ENCODE peak calls at places on chromosome 16, in six cellular contexts. H, Z, V, J, P and Y are unnamed samples.

GRCh38 chr16:49620158-49620867 is 235.6 kb downstream of the ZNF423 start:
- DNase-seq in H (no peak), Z (no peak), V (no peak), J (no peak), P (peak; percentile 93), Y (no peak)

GRCh38 chr16:84071151-84071550 is 28.6 kb upstream of the SLC38A8 start:
- DNase-seq in H (no peak), Z (no peak), V (no peak), J (no peak), P (no peak), Y (no peak)

GRCh38 chr16:52812945-52813556 is 239.6 kb downstream of the CHD9NB start:
- DNase-seq in H (no peak), Z (no peak), V (no peak), J (no peak), P (no peak), Y (no peak)

GRCh38 chr16:85460983-85461813 is 151.9 kb upstream of the GSE1 start:
- DNase-seq in H (no peak), Z (no peak), V (no peak), J (no peak), P (peak; percentile 70), Y (no peak)

GRCh38 chr16:15502041-15502725 is 67.8 kb downstream of the BMERB1 start:
- DNase-seq in H (no peak), Z (peak; percentile 71), V (no peak), J (no peak), P (peak; percentile 91), Y (no peak)

GRCh38 chr16:48613061-48613957 is 3.3 kb upstream of the N4BP1 start:
- DNase-seq in H (peak; percentile 89), Z (no peak), V (peak; percentile 35), J (no peak), P (peak; percentile 64), Y (peak; percentile 80)

GRCh38 chr16:66044089-66044488 is 322.4 kb upstream of the CDH5 start:
- DNase-seq in H (no peak), Z (no peak), V (no peak), J (no peak), P (no peak), Y (no peak)

GRCh38 chr16:2716948-2717347 is 3.1 kb downstream of the PRSS27 start:
- DNase-seq in H (no peak), Z (no peak), V (no peak), J (no peak), P (no peak), Y (no peak)

GRCh38 chr16:29974291-29975133 is 844 bp downstream of the TAOK2 start:
- DNase-seq in H (peak; percentile 24), Z (no peak), V (no peak), J (no peak), P (peak; percentile 34), Y (no peak)

GRCh38 chr16:77273815-77274214 is 74.6 kb downstream of the SYCE1L start:
- DNase-seq in H (no peak), Z (peak; percentile 16), V (no peak), J (no peak), P (no peak), Y (peak; percentile 63)

GRCh38 chr16:27240948-27241531 is 27.5 kb downstream of the NSMCE1 start:
- DNase-seq in H (no peak), Z (no peak), V (no peak), J (no peak), P (peak; percentile 20), Y (no peak)

GRCh38 chr16:72561-73537 is at the start of gene RHBDF1:
- DNase-seq in H (peak; percentile 74), Z (no peak), V (no peak), J (no peak), P (peak; percentile 87), Y (no peak)

GRCh38 chr16:1543085-1543896 is 9.8 kb downstream of the TMEM204 start:
- DNase-seq in H (peak; percentile 31), Z (peak; percentile 53), V (peak; percentile 4), J (peak; percentile 36), P (no peak), Y (no peak)

GRCh38 chr16:76237471-76237870 is 39.7 kb upstream of the CNTNAP4 start:
- DNase-seq in H (no peak), Z (no peak), V (no peak), J (no peak), P (no peak), Y (no peak)

GRCh38 chr16:50371936-50372595 is 3.3 kb upstream of the BRD7 start:
- DNase-seq in H (no peak), Z (no peak), V (no peak), J (no peak), P (peak; percentile 27), Y (no peak)

GRCh38 chr16:80375973-80376372 is 164.8 kb upstream of the DYNLRB2 start:
- DNase-seq in H (no peak), Z (no peak), V (no peak), J (no peak), P (peak; percentile 28), Y (no peak)

GRCh38 chr16:49348408-49349176 is 25.0 kb upstream of the C16orf78 start:
- DNase-seq in H (no peak), Z (no peak), V (peak; percentile 20), J (no peak), P (no peak), Y (peak; percentile 15)

GRCh38 chr16:75079346-75079926 is 37.1 kb downstream of the LDHD start:
- DNase-seq in H (no peak), Z (no peak), V (no peak), J (no peak), P (no peak), Y (no peak)

GRCh38 chr16:66480265-66481080 is 53.4 kb downstream of the BEAN1 start:
- DNase-seq in H (no peak), Z (no peak), V (no peak), J (no peak), P (no peak), Y (no peak)

GRCh38 chr16:3235856-3236669 is 1.1 kb upstream of the ZNF200 start:
- DNase-seq in H (no peak), Z (no peak), V (no peak), J (no peak), P (no peak), Y (no peak)

GRCh38 chr16:964696-965395 is 5.9 kb downstream of the LMF1 start:
- DNase-seq in H (peak; percentile 18), Z (peak; percentile 56), V (no peak), J (no peak), P (no peak), Y (no peak)

GRCh38 chr16:24853830-24854229 is 8.1 kb downstream of the SLC5A11 start:
- DNase-seq in H (no peak), Z (no peak), V (no peak), J (no peak), P (peak; percentile 53), Y (no peak)

GRCh38 chr16:30418350-30419181 is 11.2 kb downstream of the ZNF771 start:
- DNase-seq in H (no peak), Z (no peak), V (no peak), J (no peak), P (no peak), Y (no peak)

GRCh38 chr16:85350973-85351372 is 238.7 kb upstream of the CIBAR2 start:
- DNase-seq in H (peak; percentile 98), Z (peak; percentile 92), V (no peak), J (no peak), P (peak; percentile 99), Y (no peak)

GRCh38 chr16:57045694-57046381 is 46.5 kb upstream of the CPNE2 start:
- DNase-seq in H (peak; percentile 32), Z (no peak), V (peak; percentile 92), J (peak; percentile 11), P (peak; percentile 78), Y (no peak)

GRCh38 chr16:80123189-80123588 is 417.6 kb upstream of the DYNLRB2 start:
- DNase-seq in H (no peak), Z (no peak), V (no peak), J (no peak), P (peak; percentile 9), Y (no peak)

GRCh38 chr16:72493681-72494415 is 321.9 kb upstream of the PMFBP1 start:
- DNase-seq in H (no peak), Z (peak; percentile 64), V (no peak), J (no peak), P (peak; percentile 57), Y (no peak)
- H3K4me3 ChIP-seq in H (no peak overlapping the region), Z (no peak overlapping the region), V (no peak overlapping the region), J (no peak overlapping the region), P (no peak overlapping the region), Y (no peak overlapping the region)

GRCh38 chr16:6864670-6865069 is 468.0 kb upstream of the RBFOX1 start:
- DNase-seq in H (no peak), Z (no peak), V (no peak), J (no peak), P (no peak), Y (no peak)

GRCh38 chr16:6863135-6863534 is 469.5 kb upstream of the RBFOX1 start:
- DNase-seq in H (no peak), Z (no peak), V (no peak), J (peak; percentile 15), P (no peak), Y (no peak)

GRCh38 chr16:6862058-6862457 is 470.6 kb upstream of the RBFOX1 start:
- DNase-seq in H (no peak), Z (no peak), V (no peak), J (no peak), P (no peak), Y (no peak)

GRCh38 chr16:6861136-6861535 is 471.5 kb upstream of the RBFOX1 start:
- DNase-seq in H (no peak), Z (no peak), V (no peak), J (peak; percentile 71), P (no peak), Y (no peak)

DNA sequence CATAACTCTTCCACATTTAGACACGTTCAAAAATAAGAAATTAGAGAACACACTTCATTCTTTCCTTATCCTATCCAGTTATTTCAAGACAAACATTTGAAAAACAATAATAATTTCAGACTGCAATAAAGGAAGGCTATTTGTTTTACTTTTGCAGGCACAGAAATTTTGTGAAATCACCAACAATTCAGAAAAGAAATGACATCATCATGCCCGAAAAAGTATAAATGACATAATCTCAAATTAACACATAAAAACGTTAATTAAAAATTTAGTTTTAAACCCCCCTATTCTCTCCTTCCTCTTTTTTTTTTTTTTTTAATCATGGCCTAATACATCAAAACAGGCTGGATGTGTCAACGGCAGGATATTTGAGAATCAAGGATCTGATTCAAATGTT is 468.4 kb upstream of the RBFOX1 start:
- DNase-seq in H (no peak), Z (no peak), V (no peak), J (no peak), P (no peak), Y (no peak)
- H3K4me3 ChIP-seq in H (no peak overlapping the region), Z (no peak overlapping the region), V (no peak overlapping the region), J (no peak overlapping the region), P (no peak overlapping the region), Y (no peak overlapping the region)

GRCh38 chr16:58236231-58236690 is 38.4 kb upstream of the CSNK2A2 start:
- DNase-seq in H (peak; percentile 70), Z (no peak), V (peak; percentile 78), J (peak; percentile 80), P (peak; percentile 71), Y (peak; percentile 69)
- H3K4me3 ChIP-seq in H (no peak overlapping the region), Z (peak overlapping the region; percentile 10), V (peak overlapping the region; percentile 67), J (peak overlapping the region; percentile 53), P (peak overlapping the region; percentile 75), Y (peak overlapping the region; percentile 56)

GRCh38 chr16:10938321-10938720 is 3.9 kb downstream of the DEXI start:
- DNase-seq in H (peak; percentile 73), Z (no peak), V (no peak), J (no peak), P (no peak), Y (no peak)
- H3K4me3 ChIP-seq in H (no peak overlapping the region), Z (no peak overlapping the region), V (no peak overlapping the region), J (no peak overlapping the region), P (peak overlapping the region; percentile 93), Y (no peak overlapping the region)